ENCODE peak calls at places on chromosomes 3 and 15, in eight cellular contexts. A, S, U, V, X, J, W and K are unnamed samples.

GRCh38 chr3:69353492-69353891 is 32.4 kb downstream of the FRMD4B start:
- DNase-seq in A (no peak), S (no peak), U (no peak), V (no peak), X (peak; percentile 70), J (peak; percentile 68), W (no peak), K (peak; percentile 76)

GRCh38 chr3:126658584-126658983 is 3.7 kb upstream of the TXNRD3 start:
- DNase-seq in A (no peak), S (no peak), U (no peak), V (no peak), X (no peak), J (no peak), W (no peak), K (no peak)

GRCh38 chr3:14852058-14852599 is 33.4 kb downstream of the FGD5 start:
- DNase-seq in A (no peak), S (no peak), U (no peak), V (no peak), X (no peak), J (no peak), W (no peak), K (no peak)

GRCh38 chr3:146314871-146315270 is 64.0 kb upstream of the PLSCR4 start:
- DNase-seq in A (no peak), S (no peak), U (no peak), V (no peak), X (no peak), J (no peak), W (no peak), K (no peak)

GRCh38 chr15:78325092-78325843 is 14.9 kb upstream of the CRABP1 start:
- DNase-seq in A (peak; percentile 33), S (no peak), U (no peak), V (no peak), X (no peak), J (no peak), W (no peak), K (no peak)

GRCh38 chr3:11002456-11002855 is 9.9 kb downstream of the SLC6A1 start:
- DNase-seq in A (no peak), S (no peak), U (no peak), V (no peak), X (no peak), J (no peak), W (no peak), K (no peak)

GRCh38 chr15:98123834-98124233 is 163.3 kb downstream of the ARRDC4 start:
- DNase-seq in A (no peak), S (no peak), U (no peak), V (no peak), X (no peak), J (no peak), W (no peak), K (no peak)

GRCh38 chr15:28913171-28913765 is 27.5 kb downstream of the APBA2 start:
- DNase-seq in A (no peak), S (no peak), U (no peak), V (no peak), X (peak; percentile 69), J (peak; percentile 33), W (no peak), K (peak; percentile 74)

GRCh38 chr3:63067999-63068645 is 192.9 kb upstream of the CADPS start:
- DNase-seq in A (no peak), S (peak; percentile 67), U (peak; percentile 86), V (peak; percentile 38), X (no peak), J (no peak), W (no peak), K (no peak)

GRCh38 chr3:174776123-174776522 is 83.0 kb upstream of the NAALADL2 start:
- DNase-seq in A (no peak), S (no peak), U (no peak), V (no peak), X (no peak), J (no peak), W (no peak), K (no peak)

GRCh38 chr3:20396335-20396734 is 210.3 kb upstream of the SGO1 start:
- DNase-seq in A (no peak), S (no peak), U (no peak), V (peak; percentile 15), X (no peak), J (no peak), W (no peak), K (no peak)

GRCh38 chr15:29873942-29874341 is 51.7 kb upstream of the TJP1 start:
- DNase-seq in A (no peak), S (no peak), U (no peak), V (no peak), X (no peak), J (no peak), W (no peak), K (no peak)

GRCh38 chr3:157819415-157819814 is 286.8 kb downstream of the SHOX2 start:
- DNase-seq in A (no peak), S (no peak), U (no peak), V (no peak), X (no peak), J (no peak), W (no peak), K (no peak)

GRCh38 chr15:96261575-96262034 is 68.9 kb upstream of the NR2F2 start:
- DNase-seq in A (no peak), S (no peak), U (no peak), V (no peak), X (no peak), J (no peak), W (no peak), K (no peak)

GRCh38 chr15:34122771-34123183 is 20.9 kb downstream of the PGBD4 start:
- DNase-seq in A (no peak), S (no peak), U (no peak), V (no peak), X (no peak), J (no peak), W (no peak), K (no peak)

DNA sequence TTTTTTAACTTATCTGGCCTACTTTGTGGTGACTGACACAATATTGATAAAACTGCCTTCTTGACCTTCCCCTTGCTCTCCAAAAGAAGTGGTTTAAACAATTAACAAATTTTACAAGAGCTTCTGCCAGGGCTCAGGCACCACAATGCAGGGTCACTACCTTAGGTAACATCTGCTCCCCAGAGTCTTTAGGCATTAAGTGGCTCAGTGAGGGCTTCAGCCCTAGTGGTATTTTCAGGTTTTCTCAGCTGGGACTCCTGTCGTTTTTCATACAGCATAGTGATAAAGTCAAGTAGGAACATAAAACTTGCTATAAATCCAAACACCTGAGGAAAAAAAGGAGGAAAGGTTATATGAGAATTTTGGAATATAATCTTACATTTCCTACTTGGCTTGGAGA is 18.9 kb downstream of the CMTM6 start:
- DNase-seq in A (no peak), S (no peak), U (no peak), V (no peak), X (no peak), J (no peak), W (no peak), K (no peak)
- H3K4me3 ChIP-seq in A (no peak overlapping the region), S (no peak overlapping the region), U (no peak overlapping the region), V (no peak overlapping the region), X (no peak overlapping the region), J (no peak overlapping the region), W (no peak overlapping the region), K (no peak overlapping the region)

DNA sequence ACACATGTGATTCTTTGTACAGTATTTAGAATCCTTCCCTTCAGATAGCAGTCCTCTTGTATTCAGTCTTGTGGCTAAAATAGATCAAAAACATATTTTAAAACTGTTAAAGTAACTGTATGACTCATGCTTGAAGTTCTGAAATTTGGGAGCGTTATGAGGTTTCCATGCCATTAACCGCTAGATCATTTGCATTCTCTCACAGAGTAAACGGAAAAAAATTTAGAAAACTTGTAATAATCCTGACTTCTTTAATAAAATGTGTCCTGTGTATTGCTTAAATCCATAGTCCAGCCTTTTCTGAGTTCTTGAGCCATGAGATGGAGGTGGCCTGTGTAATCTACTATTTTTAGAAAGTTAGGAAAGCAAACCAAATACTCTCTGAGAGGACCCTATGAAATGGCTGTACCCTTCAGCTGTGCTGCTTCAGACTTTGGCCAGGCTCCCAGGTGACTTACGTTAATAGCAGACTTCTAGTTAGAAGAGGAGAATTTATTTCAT is 33.8 kb downstream of the MBNL1 start:
- DNase-seq in A (no peak), S (no peak), U (peak; percentile 65), V (no peak), X (peak; percentile 70), J (peak; percentile 66), W (no peak), K (no peak)
- H3K4me1 ChIP-seq in A (peaks cover 14% of the 10 kb centered on the region), S (no peaks in the 10 kb centered on the region), U (peaks cover 59% of the 10 kb centered on the region), V (no peaks in the 10 kb centered on the region), X (peaks cover 96% of the 10 kb centered on the region), J (peaks cover 3% of the 10 kb centered on the region), W (no peaks in the 10 kb centered on the region), K (peaks cover 99% of the 10 kb centered on the region)

GRCh38 chr3:123695152-123695551 is 110.3 kb upstream of the HACD2 start:
- DNase-seq in A (no peak), S (no peak), U (no peak), V (no peak), X (no peak), J (no peak), W (no peak), K (no peak)

GRCh38 chr3:123695731-123696640 is 111.1 kb upstream of the HACD2 start:
- DNase-seq in A (no peak), S (no peak), U (no peak), V (no peak), X (no peak), J (no peak), W (no peak), K (no peak)

GRCh38 chr3:123698813-123699212 is 114.0 kb upstream of the HACD2 start:
- DNase-seq in A (no peak), S (no peak), U (no peak), V (no peak), X (no peak), J (no peak), W (no peak), K (no peak)

GRCh38 chr3:123694377-123695147 is 109.7 kb upstream of the HACD2 start:
- DNase-seq in A (no peak), S (no peak), U (no peak), V (no peak), X (no peak), J (no peak), W (no peak), K (no peak)

GRCh38 chr3:123696796-123697195 is 111.9 kb upstream of the HACD2 start:
- DNase-seq in A (no peak), S (no peak), U (peak; percentile 81), V (no peak), X (no peak), J (no peak), W (no peak), K (no peak)
- H3K4me3 ChIP-seq in A (peak overlapping the region; percentile 44), S (no peak overlapping the region), U (no peak overlapping the region), V (no peak overlapping the region), X (no peak overlapping the region), J (peak overlapping the region; percentile 57), W (peak overlapping the region; percentile 7), K (peak overlapping the region; percentile 41)

GRCh38 chr15:74158855-74159650 is 14.5 kb upstream of the ISLR start:
- DNase-seq in A (no peak), S (peak; percentile 17), U (no peak), V (no peak), X (no peak), J (no peak), W (no peak), K (no peak)
- H3K4me1 ChIP-seq in A (peaks cover 2% of the 10 kb centered on the region), S (peaks cover 11% of the 10 kb centered on the region), U (peaks cover 49% of the 10 kb centered on the region), V (no peaks in the 10 kb centered on the region), X (peaks cover 15% of the 10 kb centered on the region), J (peaks cover 2% of the 10 kb centered on the region), W (no peaks in the 10 kb centered on the region), K (peaks cover 10% of the 10 kb centered on the region)